ENCODE peak calls at places on chromosome 18, in eight cellular contexts. P is retinal pigment epithelial cell; E is cardiac fibroblast; J is AG10803; M is T-helper 2 cell; C is stimulated activated naive CD4-positive, alpha-beta T cell treated with Interleukin-2 at 50 U/mL for 16 hours; R is tibial artery; D is hepatocyte. W is an unnamed sample.

GRCh38 chr18:57843403-57843802 is 40.3 kb upstream of the ATP8B1 start:
- DNase-seq in E (no peak), R (no peak), C (no peak), P (no peak), M (no peak), D (no peak), J (no peak), W (no peak)

GRCh38 chr18:39801848-39802247 is 2153.2 kb upstream of the PIK3C3 start:
- DNase-seq in C (no peak), E (no peak), P (no peak), D (no peak), J (no peak), M (no peak), R (no peak), W (no peak)

GRCh38 chr18:74281011-74281638 is 10.6 kb downstream of the CYB5A start:
- DNase-seq in J (no peak), R (no peak), D (no peak), E (no peak), C (no peak), M (no peak), P (no peak), W (no peak)

GRCh38 chr18:58362027-58362575 is 266.8 kb downstream of the ALPK2 start:
- DNase-seq in J (peak), E (peak), C (no peak), D (peak), M (no peak), R (no peak), P (peak), W (no peak)

GRCh38 chr18:75081486-75081885 is 127.5 kb downstream of the PTGR3 start:
- DNase-seq in J (no peak), C (no peak), R (no peak), D (no peak), P (no peak), E (no peak), M (no peak), W (no peak)

GRCh38 chr18:59414254-59414653 is 55.2 kb upstream of the LMAN1 start:
- DNase-seq in R (no peak), P (no peak), M (no peak), E (no peak), D (no peak), C (no peak), J (no peak), W (no peak)

GRCh38 chr18:34322365-34323289 is 97.9 kb upstream of the NOL4 start:
- DNase-seq in P (no peak), J (peak), D (peak), R (no peak), C (no peak), E (peak), M (no peak), W (no peak)

GRCh38 chr18:39462436-39462835 is 1896.8 kb upstream of the CELF4 start:
- DNase-seq in J (peak), E (peak), P (no peak), D (no peak), C (no peak), M (no peak), R (no peak), W (no peak)

GRCh38 chr18:8217041-8217564 is 392.1 kb upstream of the RAB12 start:
- DNase-seq in E (peak), P (no peak), R (no peak), D (no peak), C (no peak), J (no peak), M (no peak), W (no peak)

GRCh38 chr18:23998811-23999210 is 15.7 kb upstream of the TTC39C start:
- DNase-seq in D (peak), M (no peak), E (no peak), C (no peak), P (no peak), J (no peak), R (no peak), W (no peak)

GRCh38 chr18:45920367-45920766 is 46.8 kb downstream of the EPG5 start:
- DNase-seq in C (no peak), M (no peak), P (peak), E (peak), R (peak), J (peak), D (no peak), W (no peak)

GRCh38 chr18:52334896-52335295 is 5.1 kb upstream of the DCC start:
- DNase-seq in E (peak), J (peak), D (no peak), C (no peak), R (no peak), M (no peak), P (no peak), W (no peak)

GRCh38 chr18:26863122-26863879 is 2.2 kb downstream of the AQP4 start:
- DNase-seq in D (peak), C (no peak), R (peak), M (no peak), J (no peak), P (no peak), E (no peak), W (no peak)

GRCh38 chr18:76371804-76372203 is 123.2 kb downstream of the ZNF516 start:
- DNase-seq in J (no peak), R (no peak), E (no peak), C (no peak), M (no peak), D (no peak), P (no peak), W (no peak)

GRCh38 chr18:55541571-55541970 is 46.4 kb downstream of the TCF4 start:
- DNase-seq in C (no peak), R (no peak), E (no peak), D (no peak), J (peak), P (no peak), M (no peak), W (no peak)

GRCh38 chr18:9575558-9575957 is 38.8 kb downstream of the PPP4R1 start:
- DNase-seq in E (peak), P (peak), R (peak), J (peak), D (peak), C (no peak), M (no peak), W (no peak)

GRCh38 chr18:72867721-72868665 is at the start of gene NETO1:
- DNase-seq in D (no peak), M (no peak), J (no peak), P (no peak), E (no peak), C (no peak), R (no peak), W (no peak)

GRCh38 chr18:12391487-12392136 is 14.6 kb upstream of the AFG3L2 start:
- DNase-seq in E (peak), R (peak), M (no peak), J (peak), D (peak), C (peak), P (no peak), W (no peak)

GRCh38 chr18:63395503-63395902 is 26.8 kb downstream of the VPS4B start:
- DNase-seq in P (no peak), R (no peak), E (no peak), J (no peak), M (no peak), C (no peak), D (no peak), W (no peak)

GRCh38 chr18:7605705-7606104 is 38.6 kb downstream of the PTPRM start:
- DNase-seq in J (no peak), D (no peak), E (no peak), C (no peak), P (no peak), R (no peak), M (no peak), W (no peak)

GRCh38 chr18:61898576-61899205 is 5.9 kb upstream of the RNF152 start:
- DNase-seq in D (peak), P (no peak), E (no peak), M (no peak), C (no peak), J (peak), R (no peak), W (no peak)

GRCh38 chr18:3041857-3042256 is 28.9 kb upstream of the LPIN2 start:
- DNase-seq in P (no peak), R (no peak), E (no peak), J (no peak), M (no peak), C (no peak), D (no peak), W (no peak)

GRCh38 chr18:26617151-26617554 is 68.8 kb upstream of the KCTD1 start:
- DNase-seq in D (peak), R (no peak), E (peak), C (no peak), M (no peak), J (peak), P (peak), W (no peak)

W was measured in NK-92 treated with Interleukin-12 subunit alpha and Interleukin-12 subunit beta, amount 100 ng/mL, for 24 hours.